ENCODE peak calls at places on chromosome X, in four cellular contexts. X, C, N and O are unnamed samples.

GRCh38 chrX:13078739-13079444 is 34.5 kb upstream of the FAM9C start:
- DNase-seq in X (no peak), C (peak; percentile 24), N (no peak), O (no peak)

GRCh38 chrX:31252133-31252532 is 180.3 kb upstream of the FTHL17 start:
- DNase-seq in X (no peak), C (no peak), N (no peak), O (no peak)

GRCh38 chrX:52277666-52278065 is 91.2 kb upstream of the XAGE2 start:
- DNase-seq in X (no peak), C (no peak), N (no peak), O (no peak)

GRCh38 chrX:144809025-144809424 is 438.3 kb upstream of the SPANXN1 start:
- DNase-seq in X (no peak), C (no peak), N (no peak), O (no peak)

GRCh38 chrX:134929813-134930212 is 61.0 kb upstream of the SMIM10 start:
- DNase-seq in X (no peak), C (no peak), N (no peak), O (no peak)

GRCh38 chrX:38798956-38799355 is 2.3 kb upstream of the MID1IP1 start:
- DNase-seq in X (no peak), C (no peak), N (no peak), O (no peak)

GRCh38 chrX:17787557-17787956 is 50.3 kb downstream of the SCML1 start:
- DNase-seq in X (no peak), C (no peak), N (no peak), O (no peak)

GRCh38 chrX:54891573-54891972 is 29.1 kb upstream of the TRO start:
- DNase-seq in X (peak; percentile 10), C (peak; percentile 0), N (peak; percentile 4), O (no peak)

GRCh38 chrX:41759817-41760216 is 35.8 kb downstream of the GPR82 start:
- DNase-seq in X (no peak), C (no peak), N (no peak), O (no peak)

GRCh38 chrX:43881410-43882293 is 598 bp downstream of the MAOB start:
- DNase-seq in X (no peak), C (no peak), N (no peak), O (no peak)

GRCh38 chrX:8672176-8672575 is 59.8 kb downstream of the ANOS1 start:
- DNase-seq in X (no peak), C (no peak), N (no peak), O (no peak)

GRCh38 chrX:130071611-130072349 is 38.5 kb downstream of the ELF4 start:
- DNase-seq in X (no peak), C (no peak), N (no peak), O (no peak)

GRCh38 chrX:105662248-105662647 is 160.1 kb upstream of the NRK start:
- DNase-seq in X (no peak), C (no peak), N (no peak), O (no peak)

GRCh38 chrX:134172588-134173259 is 64.3 kb upstream of the CCDC160 start:
- DNase-seq in X (peak; percentile 48), C (peak; percentile 17), N (peak; percentile 35), O (no peak)

GRCh38 chrX:15151267-15152196 is 118.4 kb downstream of the ASB9 start:
- DNase-seq in X (peak; percentile 22), C (no peak), N (peak; percentile 40), O (no peak)

GRCh38 chrX:136529795-136530194 is 2.2 kb upstream of the VGLL1 start:
- DNase-seq in X (no peak), C (no peak), N (no peak), O (no peak)

GRCh38 chrX:63330681-63331080 is 20.5 kb downstream of the SPIN4 start:
- DNase-seq in X (peak; percentile 6), C (no peak), N (no peak), O (no peak)

GRCh38 chrX:154487518-154488290 is 1.3 kb upstream of the UBL4A start:
- DNase-seq in X (no peak), C (no peak), N (no peak), O (no peak)

GRCh38 chrX:19791562-19791961 is 95.8 kb downstream of the SH3KBP1 start:
- DNase-seq in X (no peak), C (no peak), N (no peak), O (no peak)

GRCh38 chrX:42992199-42992943 is 214.4 kb upstream of the PPP1R2C start:
- DNase-seq in X (no peak), C (no peak), N (no peak), O (no peak)

GRCh38 chrX:41293269-41293668 is 40.7 kb upstream of the DDX3X start:
- DNase-seq in X (peak; percentile 3), C (no peak), N (no peak), O (no peak)

GRCh38 chrX:15864629-15865028 is 10.0 kb upstream of the AP1S2 start:
- DNase-seq in X (no peak), C (no peak), N (no peak), O (no peak)

GRCh38 chrX:155766321-155766720 is 114.8 kb upstream of the VAMP7 start:
- DNase-seq in X (no peak), C (no peak), N (no peak), O (no peak)

GRCh38 chrX:83771664-83772063 is 89.3 kb upstream of the CYLC1 start:
- DNase-seq in X (no peak), C (no peak), N (no peak), O (no peak)

GRCh38 chrX:21369613-21370012 is 4.6 kb upstream of the CNKSR2 start:
- DNase-seq in X (no peak), C (no peak), N (no peak), O (no peak)

GRCh38 chrX:37787353-37787869 is 7.6 kb downstream of the CYBB start:
- DNase-seq in X (no peak), C (no peak), N (no peak), O (no peak)

GRCh38 chrX:114774691-114775090 is 190.8 kb downstream of the HTR2C start:
- DNase-seq in X (no peak), C (no peak), N (no peak), O (no peak)